ENCODE peak calls at places on chromosomes 3 and 15, in four cellular contexts. One of them, this sample, is unnamed. For H3K36me3, the result is how much of the 10 kb centered on the place peaks cover.

GRCh38 chr3:53254810-53255359 is 937 bp downstream of the TKT start:
- DNase-seq in SK-N-SH: peak
- DNase-seq in GM12878: peak
- DNase-seq in HCT116: no peak
- DNase-seq in this sample: no peak

GRCh38 chr3:192830279-192831110 is 87.2 kb downstream of the MB21D2 start:
- DNase-seq in SK-N-SH: no peak
- DNase-seq in GM12878: no peak
- DNase-seq in HCT116: no peak
- DNase-seq in this sample: no peak

GRCh38 chr3:109131276-109131675 is 5.2 kb upstream of the C3orf85 start:
- DNase-seq in SK-N-SH: no peak
- DNase-seq in GM12878: no peak
- DNase-seq in HCT116: no peak
- DNase-seq in this sample: no peak

GRCh38 chr3:38588995-38589937 is 60.2 kb downstream of the SCN5A start:
- DNase-seq in GM12878: no peak
- DNase-seq in HCT116: no peak
- DNase-seq in SK-N-SH: no peak
- DNase-seq in this sample: no peak

GRCh38 chr3:13008114-13008995 is 64.9 kb downstream of the IQSEC1 start:
- DNase-seq in SK-N-SH: no peak
- DNase-seq in HCT116: no peak
- DNase-seq in GM12878: no peak
- DNase-seq in this sample: no peak

GRCh38 chr15:95520511-95520910 is 810.0 kb upstream of the NR2F2 start:
- DNase-seq in SK-N-SH: no peak
- DNase-seq in GM12878: peak
- DNase-seq in HCT116: no peak
- DNase-seq in this sample: no peak

GRCh38 chr15:83208357-83208661 is 686 bp upstream of the HDGFL3 start:
- DNase-seq in GM12878: no peak
- DNase-seq in HCT116: no peak
- DNase-seq in SK-N-SH: no peak
- DNase-seq in this sample: no peak

GRCh38 chr15:74396445-74397238 is 29.2 kb upstream of the CYP11A1 start:
- DNase-seq in GM12878: peak
- DNase-seq in HCT116: peak
- DNase-seq in SK-N-SH: no peak
- DNase-seq in this sample: peak

GRCh38 chr3:182738583-182739514 is 54.5 kb upstream of the ATP11B start:
- DNase-seq in GM12878: no peak
- DNase-seq in HCT116: peak
- DNase-seq in SK-N-SH: no peak
- DNase-seq in this sample: no peak

GRCh38 chr3:185460719-185461350 is 38.0 kb downstream of the TMEM41A start:
- DNase-seq in SK-N-SH: peak
- DNase-seq in HCT116: peak
- DNase-seq in GM12878: no peak
- DNase-seq in this sample: peak

GRCh38 chr15:38864827-38865604 is 300.4 kb upstream of the RASGRP1 start:
- DNase-seq in HCT116: no peak
- DNase-seq in SK-N-SH: no peak
- DNase-seq in GM12878: no peak
- DNase-seq in this sample: no peak

GRCh38 chr15:56758770-56759449 is 25.6 kb upstream of the ZNF280D start:
- DNase-seq in HCT116: no peak
- DNase-seq in GM12878: no peak
- DNase-seq in SK-N-SH: no peak
- DNase-seq in this sample: no peak

GRCh38 chr15:44788748-44789147 is 52.4 kb downstream of the TRIM69 start:
- DNase-seq in HCT116: no peak
- DNase-seq in GM12878: no peak
- DNase-seq in SK-N-SH: no peak
- DNase-seq in this sample: no peak

GRCh38 chr3:111979689-111980025 is 831 bp downstream of the ABHD10 start:
- DNase-seq in GM12878: no peak
- DNase-seq in HCT116: no peak
- DNase-seq in SK-N-SH: no peak
- DNase-seq in this sample: no peak

GRCh38 chr15:35306361-35306981 is 221.4 kb upstream of the NANOGP8 start:
- DNase-seq in HCT116: peak
- DNase-seq in SK-N-SH: no peak
- DNase-seq in GM12878: no peak
- DNase-seq in this sample: no peak

GRCh38 chr3:158768881-158769518 is 32.9 kb upstream of the MFSD1 start:
- DNase-seq in SK-N-SH: no peak
- DNase-seq in GM12878: no peak
- DNase-seq in HCT116: no peak
- DNase-seq in this sample: no peak

GRCh38 chr15:74873756-74874424 is 725 bp upstream of the SCAMP2 start:
- DNase-seq in HCT116: no peak
- DNase-seq in SK-N-SH: peak
- DNase-seq in GM12878: no peak
- DNase-seq in this sample: no peak

GRCh38 chr3:134685881-134686802 is 35.3 kb upstream of the KY start:
- DNase-seq in GM12878: no peak
- DNase-seq in HCT116: no peak
- DNase-seq in SK-N-SH: no peak
- DNase-seq in this sample: no peak

GRCh38 chr3:96994995-96995394 is 180.6 kb downstream of the EPHA6 start:
- DNase-seq in SK-N-SH: no peak
- DNase-seq in GM12878: no peak
- DNase-seq in HCT116: no peak
- DNase-seq in this sample: no peak

GRCh38 chr15:99438222-99438592 is 127.6 kb upstream of the MEF2A start:
- DNase-seq in HCT116: no peak
- DNase-seq in GM12878: no peak
- DNase-seq in SK-N-SH: no peak
- DNase-seq in this sample: no peak

GRCh38 chr3:48433472-48434118 is 3.7 kb upstream of the PLXNB1 start:
- DNase-seq in HCT116: no peak
- DNase-seq in GM12878: no peak
- DNase-seq in SK-N-SH: no peak
- DNase-seq in this sample: no peak

GRCh38 chr15:27762471-27762870 is 336.6 kb downstream of the OCA2 start:
- DNase-seq in SK-N-SH: no peak
- DNase-seq in GM12878: no peak
- DNase-seq in HCT116: no peak
- DNase-seq in this sample: no peak

GRCh38 chr15:76006136-76006778 is 6.0 kb downstream of the NRG4 start:
- DNase-seq in GM12878: no peak
- DNase-seq in HCT116: no peak
- DNase-seq in SK-N-SH: no peak
- DNase-seq in this sample: no peak

GRCh38 chr3:131361464-131362421 is 19.8 kb upstream of the NUDT16 start:
- DNase-seq in HCT116: peak
- DNase-seq in SK-N-SH: no peak
- DNase-seq in GM12878: peak
- DNase-seq in this sample: peak

GRCh38 chr3:78666458-78666800 is 1101.4 kb downstream of the ROBO1 start:
- DNase-seq in HCT116: no peak
- DNase-seq in SK-N-SH: no peak
- DNase-seq in GM12878: no peak
- DNase-seq in this sample: no peak

GRCh38 chr3:73510298-73510697 is 114.4 kb downstream of the PDZRN3 start:
- DNase-seq in SK-N-SH: no peak
- DNase-seq in GM12878: no peak
- DNase-seq in HCT116: no peak
- DNase-seq in this sample: no peak

GRCh38 chr15:75347222-75348033 is 589 bp downstream of the NEIL1 start:
- DNase-seq in HCT116: peak
- DNase-seq in SK-N-SH: peak
- DNase-seq in GM12878: no peak
- DNase-seq in this sample: no peak

GRCh38 chr3:81829946-81830345 is 68.5 kb upstream of the GBE1 start:
- DNase-seq in HCT116: no peak
- DNase-seq in SK-N-SH: no peak
- DNase-seq in GM12878: no peak
- DNase-seq in this sample: no peak

GRCh38 chr3:138043266-138044029 is 33.5 kb downstream of the CLDN18 start:
- DNase-seq in HCT116: no peak
- DNase-seq in GM12878: no peak
- DNase-seq in SK-N-SH: no peak
- DNase-seq in this sample: no peak

GRCh38 chr15:69659454-69660050 is 206.9 kb downstream of the RPLP1 start:
- DNase-seq in SK-N-SH: no peak
- DNase-seq in GM12878: no peak
- DNase-seq in HCT116: no peak
- DNase-seq in this sample: no peak

GRCh38 chr3:55557549-55557948 is 70.4 kb upstream of the WNT5A start:
- DNase-seq in GM12878: no peak
- DNase-seq in SK-N-SH: no peak
- DNase-seq in HCT116: no peak
- DNase-seq in this sample: no peak

GRCh38 chr3:112390783-112391641 is 58.1 kb downstream of the CD200 start:
- DNase-seq in GM12878: no peak
- DNase-seq in SK-N-SH: no peak
- DNase-seq in HCT116: no peak
- DNase-seq in this sample: no peak

GRCh38 chr15:67413770-67414429 is 107.0 kb upstream of the C15orf61 start:
- DNase-seq in HCT116: peak
- DNase-seq in GM12878: no peak
- DNase-seq in SK-N-SH: no peak
- DNase-seq in this sample: no peak

GRCh38 chr15:73328986-73329385 is 39.8 kb downstream of the HCN4 start:
- DNase-seq in HCT116: no peak
- DNase-seq in GM12878: no peak
- DNase-seq in SK-N-SH: no peak
- DNase-seq in this sample: no peak

GRCh38 chr3:39142067-39142466 is 11.3 kb downstream of the CSRNP1 start:
- DNase-seq in GM12878: no peak
- DNase-seq in SK-N-SH: no peak
- DNase-seq in HCT116: no peak
- DNase-seq in this sample: no peak

GRCh38 chr15:41558400-41559238 is at the start of gene TYRO3:
- DNase-seq in SK-N-SH: peak
- DNase-seq in GM12878: no peak
- DNase-seq in HCT116: no peak
- DNase-seq in this sample: no peak

GRCh38 chr3:151476344-151477018 is 15.6 kb upstream of the IGSF10 start:
- DNase-seq in GM12878: no peak
- DNase-seq in SK-N-SH: no peak
- DNase-seq in HCT116: no peak
- DNase-seq in this sample: no peak

GRCh38 chr3:151478376-151478702 is 17.5 kb upstream of the IGSF10 start:
- DNase-seq in HCT116: no peak
- DNase-seq in GM12878: no peak
- DNase-seq in SK-N-SH: no peak
- DNase-seq in this sample: no peak

GRCh38 chr3:151480492-151480891 is 19.6 kb upstream of the IGSF10 start:
- DNase-seq in HCT116: no peak
- DNase-seq in GM12878: no peak
- DNase-seq in SK-N-SH: no peak
- DNase-seq in this sample: no peak

GRCh38 chr3:151479452-151479851 is 18.6 kb upstream of the IGSF10 start:
- DNase-seq in HCT116: no peak
- DNase-seq in SK-N-SH: no peak
- DNase-seq in GM12878: no peak
- DNase-seq in this sample: no peak

GRCh38 chr3:151477596-151478375 is 16.9 kb upstream of the IGSF10 start:
- DNase-seq in HCT116: no peak
- DNase-seq in SK-N-SH: no peak
- DNase-seq in GM12878: no peak
- DNase-seq in this sample: no peak
- TF ChIP-seq SIN3A in HCT116: no peak
- TF ChIP-seq SIN3A in SK-N-SH: no peak
- TF ChIP-seq SIN3A in GM12878: no peak
- TF ChIP-seq SIN3A in this sample: no peak

DNA sequence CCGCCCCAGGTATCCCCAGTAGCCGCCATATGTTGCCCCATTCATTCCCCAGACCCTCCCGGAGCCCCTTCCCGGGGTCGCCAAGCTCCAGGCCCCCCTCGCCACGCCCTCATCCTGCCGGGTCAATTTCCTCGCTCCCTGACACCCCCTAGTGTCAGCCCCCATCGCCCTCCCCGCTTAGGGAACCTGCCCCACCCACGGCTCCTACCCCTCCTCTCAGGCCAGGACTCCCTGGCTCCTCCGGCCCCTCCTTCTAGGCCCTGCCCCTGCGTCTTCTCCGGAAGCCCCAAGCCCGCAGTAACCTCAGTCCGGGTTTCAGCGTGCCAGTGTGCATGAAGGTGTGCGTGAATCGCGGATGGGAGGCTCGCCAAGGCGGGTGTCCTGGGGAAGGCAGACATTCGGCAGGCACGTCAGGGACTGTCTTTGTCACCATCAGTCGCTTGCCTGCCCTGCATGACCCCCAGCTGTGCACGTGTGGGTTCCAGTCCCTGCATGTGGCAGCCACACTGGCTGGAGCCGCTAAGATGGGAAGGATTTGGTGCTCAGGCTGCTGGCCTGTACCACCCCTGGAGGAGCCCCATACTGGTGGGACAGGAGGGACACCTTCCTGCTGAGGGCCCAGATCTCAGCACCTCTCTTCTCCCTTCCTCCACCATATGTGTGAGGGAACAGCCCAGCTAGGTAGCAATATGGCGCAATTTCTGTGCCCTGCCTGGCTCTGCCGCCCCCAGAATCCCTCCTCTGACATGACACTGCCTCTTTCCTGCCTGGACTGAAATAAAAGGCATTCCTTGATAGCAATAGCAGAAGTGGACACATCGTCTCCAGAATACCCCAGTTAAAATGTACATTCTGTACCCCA is 704 bp downstream of the DISP2 start:
- DNase-seq in GM12878: no peak
- DNase-seq in HCT116: no peak
- DNase-seq in SK-N-SH: peak
- DNase-seq in this sample: no peak
- TF ChIP-seq REST in GM12878: no peak
- TF ChIP-seq REST in HCT116: no peak
- TF ChIP-seq REST in SK-N-SH: no peak
- TF ChIP-seq REST in this sample: no peak

GRCh38 chr3:196377321-196377720 is 39.1 kb upstream of the TM4SF19 start:
- DNase-seq in HCT116: no peak
- DNase-seq in SK-N-SH: no peak
- DNase-seq in GM12878: no peak
- DNase-seq in this sample: no peak
- H3K36me3 ChIP-seq in HCT116: under half
- H3K36me3 ChIP-seq in SK-N-SH: under half
- H3K36me3 ChIP-seq in GM12878: under half
- H3K36me3 ChIP-seq in this sample: under half

GRCh38 chr3:41688595-41689380 is 273.1 kb downstream of the ULK4 start:
- DNase-seq in GM12878: no peak
- DNase-seq in SK-N-SH: no peak
- DNase-seq in HCT116: no peak
- DNase-seq in this sample: no peak

GRCh38 chr3:41697702-41698101 is 264.2 kb downstream of the ULK4 start:
- DNase-seq in GM12878: no peak
- DNase-seq in SK-N-SH: no peak
- DNase-seq in HCT116: no peak
- DNase-seq in this sample: no peak

GRCh38 chr3:41698931-41699330 is 263.0 kb downstream of the ULK4 start:
- DNase-seq in HCT116: no peak
- DNase-seq in GM12878: no peak
- DNase-seq in SK-N-SH: no peak
- DNase-seq in this sample: no peak

GRCh38 chr3:41690766-41691563 is 270.9 kb downstream of the ULK4 start:
- DNase-seq in HCT116: no peak
- DNase-seq in SK-N-SH: no peak
- DNase-seq in GM12878: no peak
- DNase-seq in this sample: no peak

GRCh38 chr3:41693799-41694198 is 268.1 kb downstream of the ULK4 start:
- DNase-seq in SK-N-SH: no peak
- DNase-seq in HCT116: no peak
- DNase-seq in GM12878: no peak
- DNase-seq in this sample: no peak
- TF ChIP-seq SIN3A in SK-N-SH: no peak
- TF ChIP-seq SIN3A in HCT116: no peak
- TF ChIP-seq SIN3A in GM12878: no peak
- TF ChIP-seq SIN3A in this sample: no peak